ENCODE peak calls at places on chromosomes 4 and X, in nine cellular contexts. One of them, this sample, is unnamed.

GRCh38 chr4:36224969-36225903 is 19.1 kb downstream of the ARAP2 start:
- DNase-seq in left lung: no peak
- DNase-seq in Panc1: no peak
- DNase-seq in endodermal cell: no peak
- DNase-seq in CD8-positive, alpha-beta T cell: no peak
- DNase-seq in right lobe of liver: no peak
- DNase-seq in uterus: no peak
- DNase-seq in right atrium auricular region: no peak
- DNase-seq in testis: peak; percentile 60
- DNase-seq in this sample: no peak

GRCh38 chr4:22719218-22719617 is 26.5 kb downstream of the GBA3 start:
- DNase-seq in right lobe of liver: peak; percentile 44
- DNase-seq in CD8-positive, alpha-beta T cell: no peak
- DNase-seq in testis: no peak
- DNase-seq in endodermal cell: no peak
- DNase-seq in left lung: no peak
- DNase-seq in right atrium auricular region: no peak
- DNase-seq in uterus: no peak
- DNase-seq in Panc1: no peak
- DNase-seq in this sample: no peak

GRCh38 chr4:22190855-22191254 is 242.3 kb upstream of the KCNIP4 start:
- DNase-seq in testis: no peak
- DNase-seq in endodermal cell: no peak
- DNase-seq in left lung: no peak
- DNase-seq in CD8-positive, alpha-beta T cell: no peak
- DNase-seq in uterus: no peak
- DNase-seq in right atrium auricular region: no peak
- DNase-seq in right lobe of liver: no peak
- DNase-seq in Panc1: no peak
- DNase-seq in this sample: peak; percentile 66

GRCh38 chr4:16804581-16804980 is 93.9 kb downstream of the LDB2 start:
- DNase-seq in left lung: no peak
- DNase-seq in right lobe of liver: no peak
- DNase-seq in right atrium auricular region: no peak
- DNase-seq in endodermal cell: no peak
- DNase-seq in Panc1: no peak
- DNase-seq in CD8-positive, alpha-beta T cell: no peak
- DNase-seq in uterus: no peak
- DNase-seq in testis: no peak
- DNase-seq in this sample: no peak

GRCh38 chr4:117327491-117327890 is 242.1 kb upstream of the TRAM1L1 start:
- DNase-seq in right atrium auricular region: no peak
- DNase-seq in CD8-positive, alpha-beta T cell: no peak
- DNase-seq in uterus: no peak
- DNase-seq in left lung: no peak
- DNase-seq in Panc1: no peak
- DNase-seq in testis: no peak
- DNase-seq in endodermal cell: no peak
- DNase-seq in right lobe of liver: no peak
- DNase-seq in this sample: no peak

GRCh38 chr4:147829401-147830101 is 97.7 kb downstream of the ARHGAP10 start:
- DNase-seq in CD8-positive, alpha-beta T cell: no peak
- DNase-seq in Panc1: no peak
- DNase-seq in left lung: no peak
- DNase-seq in right lobe of liver: no peak
- DNase-seq in testis: peak; percentile 85
- DNase-seq in uterus: peak; percentile 54
- DNase-seq in right atrium auricular region: peak; percentile 75
- DNase-seq in endodermal cell: no peak
- DNase-seq in this sample: peak; percentile 66

GRCh38 chrX:149495573-149496071 is 9.5 kb downstream of the IDS start:
- DNase-seq in Panc1: peak; percentile 92
- DNase-seq in CD8-positive, alpha-beta T cell: no peak
- DNase-seq in right atrium auricular region: peak; percentile 60
- DNase-seq in left lung: peak; percentile 43
- DNase-seq in testis: no peak
- DNase-seq in endodermal cell: peak; percentile 53
- DNase-seq in right lobe of liver: no peak
- DNase-seq in uterus: no peak
- DNase-seq in this sample: no peak

GRCh38 chrX:24260827-24261550 is 52.9 kb downstream of the SUPT20HL2 start:
- DNase-seq in Panc1: no peak
- DNase-seq in uterus: peak; percentile 43
- DNase-seq in left lung: peak; percentile 70
- DNase-seq in testis: peak; percentile 54
- DNase-seq in CD8-positive, alpha-beta T cell: no peak
- DNase-seq in right atrium auricular region: peak; percentile 60
- DNase-seq in endodermal cell: no peak
- DNase-seq in right lobe of liver: no peak
- DNase-seq in this sample: no peak

GRCh38 chr4:77959566-77960338 is 97.1 kb downstream of the MRPL1 start:
- DNase-seq in right lobe of liver: no peak
- DNase-seq in CD8-positive, alpha-beta T cell: no peak
- DNase-seq in left lung: no peak
- DNase-seq in Panc1: peak; percentile 18
- DNase-seq in right atrium auricular region: no peak
- DNase-seq in uterus: no peak
- DNase-seq in testis: no peak
- DNase-seq in endodermal cell: no peak
- DNase-seq in this sample: no peak

GRCh38 chr4:113189546-113189945 is 140.1 kb downstream of the ANK2 start:
- DNase-seq in CD8-positive, alpha-beta T cell: no peak
- DNase-seq in Panc1: no peak
- DNase-seq in uterus: no peak
- DNase-seq in left lung: no peak
- DNase-seq in testis: no peak
- DNase-seq in right lobe of liver: no peak
- DNase-seq in endodermal cell: no peak
- DNase-seq in right atrium auricular region: no peak
- DNase-seq in this sample: no peak

GRCh38 chrX:108034725-108035124 is 10.1 kb upstream of the VSIG1 start:
- DNase-seq in Panc1: no peak
- DNase-seq in endodermal cell: no peak
- DNase-seq in left lung: no peak
- DNase-seq in testis: no peak
- DNase-seq in right lobe of liver: no peak
- DNase-seq in uterus: no peak
- DNase-seq in right atrium auricular region: no peak
- DNase-seq in CD8-positive, alpha-beta T cell: no peak
- DNase-seq in this sample: no peak

DNA sequence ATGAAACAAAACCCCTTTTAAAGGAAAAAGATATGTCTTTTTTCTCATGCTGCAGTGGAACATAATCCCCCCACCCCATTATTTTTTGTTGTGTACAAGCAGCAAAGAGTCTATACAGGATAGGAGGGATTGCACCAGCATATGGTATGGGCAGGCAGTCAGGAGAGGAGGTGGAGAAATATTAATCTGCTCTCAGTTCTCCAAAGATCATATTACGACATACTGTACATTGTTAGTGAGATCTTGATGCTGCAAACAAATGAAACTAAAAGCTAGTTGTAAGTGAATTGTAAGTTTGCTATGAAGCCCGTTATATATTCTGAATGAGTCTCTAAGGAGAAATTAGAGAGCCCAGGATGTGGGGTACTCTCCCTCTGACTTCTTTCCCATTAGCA is 75.3 kb downstream of the RAPGEF2 start:
- DNase-seq in CD8-positive, alpha-beta T cell: no peak
- DNase-seq in testis: no peak
- DNase-seq in Panc1: no peak
- DNase-seq in left lung: no peak
- DNase-seq in right lobe of liver: no peak
- DNase-seq in uterus: no peak
- DNase-seq in endodermal cell: no peak
- DNase-seq in right atrium auricular region: no peak
- DNase-seq in this sample: no peak
- H3K4me1 ChIP-seq in CD8-positive, alpha-beta T cell: peaks cover 7% of the 10 kb centered on the region
- H3K4me1 ChIP-seq in testis: no peaks in the 10 kb centered on the region
- H3K4me1 ChIP-seq in Panc1: peaks cover 3% of the 10 kb centered on the region
- H3K4me1 ChIP-seq in left lung: peaks cover 75% of the 10 kb centered on the region
- H3K4me1 ChIP-seq in right lobe of liver: peaks cover 18% of the 10 kb centered on the region
- H3K4me1 ChIP-seq in uterus: no peaks in the 10 kb centered on the region
- H3K4me1 ChIP-seq in endodermal cell: peaks cover 2% of the 10 kb centered on the region
- H3K4me1 ChIP-seq in right atrium auricular region: peaks cover 70% of the 10 kb centered on the region
- H3K4me1 ChIP-seq in this sample: peaks cover 11% of the 10 kb centered on the region

DNA sequence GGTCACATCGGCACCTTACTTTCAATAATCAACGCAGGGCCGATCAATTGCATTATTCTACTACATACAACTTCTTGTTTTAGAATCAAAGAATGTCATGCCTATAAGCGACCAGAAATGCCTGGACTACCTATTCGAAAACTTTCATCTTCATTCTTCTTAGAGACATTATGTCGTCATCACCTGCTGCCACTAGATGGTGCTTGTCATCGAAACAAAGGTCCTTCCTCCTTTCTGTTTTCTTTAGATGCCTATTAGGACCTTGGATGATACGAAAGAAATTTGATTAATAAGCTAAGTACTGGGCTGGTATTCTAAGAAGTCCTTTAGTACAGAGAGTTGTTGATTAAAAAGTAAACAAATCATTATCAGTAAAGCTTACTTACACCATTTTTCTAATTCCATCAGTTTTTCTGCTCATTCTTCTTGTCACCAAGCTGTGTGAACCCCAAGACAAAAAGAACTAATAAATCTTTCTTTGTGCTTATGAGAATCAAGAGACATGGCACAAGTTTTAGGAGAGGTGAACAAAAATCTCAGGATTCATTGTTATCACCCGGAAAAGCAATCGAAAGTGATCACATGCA is 154.5 kb upstream of the SLC4A4 start:
- DNase-seq in testis: peak; percentile 75
- DNase-seq in right atrium auricular region: no peak
- DNase-seq in endodermal cell: peak; percentile 68
- DNase-seq in uterus: no peak
- DNase-seq in left lung: peak; percentile 37
- DNase-seq in CD8-positive, alpha-beta T cell: peak; percentile 56
- DNase-seq in right lobe of liver: peak; percentile 61
- DNase-seq in Panc1: peak; percentile 15
- DNase-seq in this sample: no peak
- TF ChIP-seq CTCF in testis: peak; percentile 21
- TF ChIP-seq CTCF in right atrium auricular region: peak; percentile 68
- TF ChIP-seq CTCF in endodermal cell: peak; percentile 81
- TF ChIP-seq CTCF in uterus: peak; percentile 57
- TF ChIP-seq CTCF in left lung: no peak
- TF ChIP-seq CTCF in CD8-positive, alpha-beta T cell: peak; percentile 76
- TF ChIP-seq CTCF in right lobe of liver: peak; percentile 72
- TF ChIP-seq CTCF in Panc1: peak; percentile 66
- TF ChIP-seq CTCF in this sample: peak; percentile 84

GRCh38 chrX:15673970-15674369 is 9.4 kb upstream of the CLTRN start:
- DNase-seq in endodermal cell: no peak
- DNase-seq in testis: no peak
- DNase-seq in right lobe of liver: no peak
- DNase-seq in right atrium auricular region: no peak
- DNase-seq in Panc1: no peak
- DNase-seq in left lung: no peak
- DNase-seq in CD8-positive, alpha-beta T cell: no peak
- DNase-seq in uterus: no peak
- DNase-seq in this sample: no peak

GRCh38 chrX:15674899-15675489 is 10.4 kb upstream of the CLTRN start:
- DNase-seq in testis: peak; percentile 94
- DNase-seq in Panc1: peak; percentile 67
- DNase-seq in endodermal cell: peak; percentile 91
- DNase-seq in right lobe of liver: peak; percentile 88
- DNase-seq in left lung: peak; percentile 94
- DNase-seq in uterus: peak; percentile 92
- DNase-seq in CD8-positive, alpha-beta T cell: peak; percentile 96
- DNase-seq in right atrium auricular region: peak; percentile 94
- DNase-seq in this sample: peak; percentile 78

GRCh38 chrX:15672886-15673285 is 8.3 kb upstream of the CLTRN start:
- DNase-seq in right atrium auricular region: no peak
- DNase-seq in testis: no peak
- DNase-seq in Panc1: no peak
- DNase-seq in CD8-positive, alpha-beta T cell: no peak
- DNase-seq in uterus: no peak
- DNase-seq in endodermal cell: no peak
- DNase-seq in right lobe of liver: no peak
- DNase-seq in left lung: no peak
- DNase-seq in this sample: no peak

GRCh38 chrX:15675490-15675921 is 10.9 kb upstream of the CLTRN start:
- DNase-seq in uterus: no peak
- DNase-seq in CD8-positive, alpha-beta T cell: no peak
- DNase-seq in Panc1: no peak
- DNase-seq in testis: peak; percentile 86
- DNase-seq in left lung: peak; percentile 88
- DNase-seq in right atrium auricular region: peak; percentile 90
- DNase-seq in right lobe of liver: peak; percentile 80
- DNase-seq in endodermal cell: peak; percentile 91
- DNase-seq in this sample: peak; percentile 77

DNA sequence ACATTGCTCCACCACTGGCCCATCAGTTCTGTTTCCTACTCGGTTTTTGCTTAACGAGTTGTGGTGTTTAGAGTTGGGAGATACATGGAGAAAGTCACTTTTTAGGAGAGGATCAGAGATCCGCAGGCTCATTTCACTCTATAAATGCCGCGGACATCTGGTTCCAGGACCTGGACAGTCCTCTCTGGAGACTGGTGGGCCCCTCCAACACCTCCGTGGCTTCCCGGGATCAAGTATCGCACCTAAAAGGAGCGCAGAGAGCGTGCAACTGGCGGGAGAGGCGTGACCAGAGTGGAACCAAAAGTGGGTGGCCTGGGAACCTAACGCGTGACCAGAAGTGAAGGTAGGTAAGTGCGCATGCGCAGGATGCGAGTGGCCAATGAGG is 9.9 kb upstream of the CLTRN start:
- DNase-seq in right lobe of liver: peak; percentile 92
- DNase-seq in Panc1: no peak
- DNase-seq in right atrium auricular region: peak; percentile 99
- DNase-seq in left lung: peak; percentile 97
- DNase-seq in endodermal cell: no peak
- DNase-seq in CD8-positive, alpha-beta T cell: no peak
- DNase-seq in uterus: peak; percentile 95
- DNase-seq in testis: peak; percentile 96
- DNase-seq in this sample: peak; percentile 87
- H3K27ac ChIP-seq in right lobe of liver: peak overlapping the region; percentile 97
- H3K27ac ChIP-seq in Panc1: peak overlapping the region; percentile 87
- H3K27ac ChIP-seq in right atrium auricular region: peak overlapping the region; percentile 91
- H3K27ac ChIP-seq in left lung: peak overlapping the region; percentile 97
- H3K27ac ChIP-seq in endodermal cell: peak overlapping the region; percentile 95
- H3K27ac ChIP-seq in CD8-positive, alpha-beta T cell: peak overlapping the region; percentile 100
- H3K27ac ChIP-seq in uterus: peak overlapping the region; percentile 98
- H3K27ac ChIP-seq in testis: peak overlapping the region; percentile 97
- H3K27ac ChIP-seq in this sample: peak overlapping the region; percentile 79

DNA sequence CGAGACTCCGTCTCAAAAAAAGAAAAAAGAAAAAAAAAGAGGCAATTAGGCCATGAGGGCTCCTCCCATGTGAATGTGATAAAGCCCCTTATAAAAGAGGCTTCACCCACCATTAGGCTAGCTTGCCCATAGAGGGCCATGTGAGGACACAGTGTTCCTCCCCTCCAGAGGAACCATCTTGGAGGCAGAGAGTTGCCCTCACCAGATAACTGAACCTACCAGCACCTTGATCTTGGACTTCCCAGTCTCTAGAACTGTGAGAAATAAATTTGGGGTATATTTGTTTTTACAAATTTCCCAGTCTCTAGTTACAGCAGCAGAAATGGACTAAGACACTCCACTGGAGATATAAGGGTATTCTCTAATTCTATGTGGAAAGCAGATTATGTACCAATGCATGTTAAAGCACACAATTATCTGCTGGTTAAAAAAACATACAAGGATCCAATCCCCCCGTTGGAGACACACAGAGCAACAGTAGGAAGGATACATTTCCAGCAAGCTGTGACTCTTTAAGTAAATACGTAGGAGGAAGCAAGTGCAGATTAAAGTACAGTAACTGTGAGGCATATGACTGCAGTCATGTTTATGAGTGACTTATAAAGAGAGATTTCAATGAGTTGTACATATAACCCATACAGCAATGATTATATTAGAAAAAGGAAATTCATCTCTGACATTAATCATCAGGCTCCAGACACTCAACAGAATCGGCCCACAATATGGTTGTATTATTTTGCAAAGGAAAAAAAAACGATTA is 21.4 kb downstream of the SH3RF1 start:
- DNase-seq in testis: no peak
- DNase-seq in CD8-positive, alpha-beta T cell: no peak
- DNase-seq in Panc1: no peak
- DNase-seq in endodermal cell: no peak
- DNase-seq in right lobe of liver: no peak
- DNase-seq in left lung: no peak
- DNase-seq in right atrium auricular region: no peak
- DNase-seq in uterus: no peak
- DNase-seq in this sample: no peak
- H3K4me1 ChIP-seq in testis: peaks cover 41% of the 10 kb centered on the region
- H3K4me1 ChIP-seq in CD8-positive, alpha-beta T cell: no peaks in the 10 kb centered on the region
- H3K4me1 ChIP-seq in Panc1: peaks cover 32% of the 10 kb centered on the region
- H3K4me1 ChIP-seq in endodermal cell: peaks cover 14% of the 10 kb centered on the region
- H3K4me1 ChIP-seq in right lobe of liver: peaks cover 39% of the 10 kb centered on the region
- H3K4me1 ChIP-seq in left lung: peaks cover 33% of the 10 kb centered on the region
- H3K4me1 ChIP-seq in right atrium auricular region: peaks cover 34% of the 10 kb centered on the region
- H3K4me1 ChIP-seq in uterus: no peaks in the 10 kb centered on the region
- H3K4me1 ChIP-seq in this sample: peaks cover 56% of the 10 kb centered on the region

This sample was measured in RWPE2.